ENCODE peak calls at places on chromosomes 13 and 19, in four cellular contexts. Q is fibroblast of lung, E is right atrium auricular region, G is adipocyte. I is an unnamed sample.
A peak's percentile ranks its signal among the peaks of the same experiment; 100 is the strongest.

GRCh38 chr19:46466536-46467199 is 4.7 kb downstream of the PNMA8A start:
- DNase-seq in Q (peak; percentile 91), G (peak; percentile 87), E (no peak), I (no peak)

GRCh38 chr13:19681517-19681916 is 48.1 kb downstream of the MPHOSPH8 start:
- DNase-seq in Q (no peak), G (no peak), E (no peak), I (peak; percentile 10)

GRCh38 chr13:91767681-91768080 is 369.3 kb downstream of the GPC5 start:
- DNase-seq in G (no peak), Q (no peak), E (no peak), I (no peak)

GRCh38 chr19:33226550-33227241 is 1.0 kb upstream of the SLC7A10 start:
- DNase-seq in E (no peak), Q (peak; percentile 16), G (no peak), I (no peak)

GRCh38 chr13:71856548-71856947 is 10.5 kb downstream of the DACH1 start:
- DNase-seq in Q (no peak), E (no peak), G (no peak), I (no peak)

GRCh38 chr13:62847520-62847919 is 1431.9 kb upstream of the PCDH20 start:
- DNase-seq in Q (no peak), G (no peak), E (no peak), I (no peak)

GRCh38 chr13:61128850-61129645 is 286.6 kb downstream of the PCDH20 start:
- DNase-seq in G (no peak), E (no peak), Q (peak; percentile 37), I (no peak)

GRCh38 chr13:102401305-102401704 is 543 bp downstream of the FGF14 start:
- DNase-seq in E (no peak), G (no peak), Q (no peak), I (no peak)

GRCh38 chr13:66926851-66927524 is 303.1 kb downstream of the PCDH9 start:
- DNase-seq in Q (peak; percentile 10), E (no peak), G (peak; percentile 7), I (no peak)

GRCh38 chr13:30429721-30430694 is 7.7 kb downstream of the UBE2L5 start:
- DNase-seq in E (no peak), G (peak; percentile 83), Q (peak; percentile 95), I (no peak)

GRCh38 chr19:18745012-18745735 is 45.9 kb downstream of the COMP start:
- DNase-seq in Q (no peak), E (no peak), G (no peak), I (no peak)

GRCh38 chr13:51175001-51175400 is 47.2 kb upstream of the FAM124A start:
- DNase-seq in G (no peak), E (no peak), Q (no peak), I (no peak)

GRCh38 chr19:17671906-17672305 is 16.2 kb downstream of the UNC13A start:
- DNase-seq in G (peak; percentile 37), Q (peak; percentile 27), E (no peak), I (peak; percentile 40)

GRCh38 chr13:50513528-50513863 is 330.0 kb downstream of the DLEU7 start:
- DNase-seq in G (no peak), Q (no peak), E (no peak), I (no peak)

GRCh38 chr19:17078920-17079709 is 3.5 kb downstream of the MYO9B start:
- DNase-seq in G (no peak), Q (no peak), E (no peak), I (no peak)

GRCh38 chr19:33052352-33052972 is 12.2 kb downstream of the RHPN2 start:
- DNase-seq in G (peak; percentile 72), Q (peak; percentile 27), E (no peak), I (no peak)

GRCh38 chr19:17489392-17490030 is 19.2 kb downstream of the SLC27A1 start:
- DNase-seq in Q (no peak), E (no peak), G (no peak), I (no peak)

GRCh38 chr19:34503546-34504272 is 22.2 kb downstream of the WTIP start:
- DNase-seq in Q (no peak), G (no peak), E (peak; percentile 57), I (no peak)

GRCh38 chr19:44955500-44956439 is 590 bp downstream of the CLPTM1 start:
- DNase-seq in Q (peak; percentile 2), E (no peak), G (peak; percentile 24), I (no peak)

GRCh38 chr13:39020853-39021462 is 16.9 kb downstream of the PROSER1 start:
- DNase-seq in G (no peak), E (no peak), Q (no peak), I (no peak)

GRCh38 chr13:108915095-108915633 is 285.8 kb downstream of the MYO16 start:
- DNase-seq in E (no peak), G (peak; percentile 85), Q (peak; percentile 35), I (no peak)

GRCh38 chr19:55253842-55254624 is 4.8 kb downstream of the PPP6R1 start:
- DNase-seq in G (no peak), E (no peak), Q (no peak), I (peak; percentile 46)

GRCh38 chr13:113531041-113531873 is 40.7 kb upstream of the DCUN1D2 start:
- DNase-seq in E (no peak), G (no peak), Q (no peak), I (no peak)

GRCh38 chr13:110187501-110188161 is 119.3 kb downstream of the COL4A1 start:
- DNase-seq in G (peak; percentile 46), Q (peak; percentile 88), E (no peak), I (no peak)

GRCh38 chr13:77139311-77139710 is 112.4 kb upstream of the FBXL3 start:
- DNase-seq in E (no peak), G (peak; percentile 29), Q (peak; percentile 53), I (no peak)

GRCh38 chr13:22198656-22199217 is 527.9 kb downstream of the FGF9 start:
- DNase-seq in Q (no peak), G (no peak), E (no peak), I (no peak)

GRCh38 chr13:104450006-104450405 is 1383.8 kb upstream of the SLC10A2 start:
- DNase-seq in Q (no peak), E (no peak), G (no peak), I (no peak)

GRCh38 chr19:5824791-5825577 is 14.5 kb downstream of the FUT6 start:
- DNase-seq in Q (no peak), E (no peak), G (no peak), I (no peak)

GRCh38 chr13:105334211-105334610 is 1201.3 kb downstream of the EFNB2 start:
- DNase-seq in E (no peak), Q (peak; percentile 88), G (peak; percentile 73), I (no peak)

GRCh38 chr19:4722671-4723464 is 774 bp downstream of the DPP9 start:
- DNase-seq in E (no peak), G (peak; percentile 74), Q (peak; percentile 73), I (no peak)

GRCh38 chr13:65468628-65469027 is 1761.5 kb downstream of the PCDH9 start:
- DNase-seq in G (peak; percentile 50), Q (peak; percentile 76), E (no peak), I (no peak)

GRCh38 chr19:13010992-13011652 is 15.8 kb downstream of the NFIX start:
- DNase-seq in G (no peak), E (no peak), Q (no peak), I (no peak)
- H3K4me3 ChIP-seq in G (no peak overlapping the region), E (no peak overlapping the region), Q (no peak overlapping the region), I (no peak overlapping the region)

DNA sequence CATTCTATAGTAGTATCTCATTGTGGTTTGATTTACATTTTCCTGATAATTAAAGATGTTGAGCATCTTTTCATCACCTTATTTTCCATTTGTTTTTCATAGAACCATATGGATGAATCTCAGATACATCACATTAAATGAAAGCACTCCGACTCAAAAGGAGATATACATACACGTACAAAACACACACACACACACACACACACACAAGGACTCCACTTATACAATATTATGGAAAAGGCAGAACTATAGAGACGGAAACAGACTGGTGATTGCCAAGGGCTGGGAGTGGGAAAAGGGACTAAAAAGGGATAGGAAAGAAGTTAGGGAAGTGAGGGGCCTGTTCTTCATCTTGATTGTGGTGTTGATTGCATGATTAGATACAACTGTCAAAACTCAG is 24.3 kb downstream of the ZNF585A start:
- DNase-seq in Q (no peak), G (no peak), E (no peak), I (no peak)
- H3K9me3 ChIP-seq in Q (no peaks in the 10 kb centered on the region), G (peaks cover 96% of the 10 kb centered on the region), E (peaks cover 98% of the 10 kb centered on the region), I (peaks cover 70% of the 10 kb centered on the region)

GRCh38 chr19:41355035-41355434 is 1.3 kb upstream of the TGFB1 start:
- DNase-seq in Q (no peak), G (no peak), E (no peak), I (no peak)

GRCh38 chr19:41355802-41356201 is 2.1 kb upstream of the TGFB1 start:
- DNase-seq in G (no peak), E (no peak), Q (no peak), I (no peak)

GRCh38 chr19:41352609-41353465 is 885 bp downstream of the TGFB1 start:
- DNase-seq in Q (peak; percentile 44), G (peak; percentile 79), E (peak; percentile 73), I (peak; percentile 72)

GRCh38 chr19:41353466-41354342 is at the start of gene TGFB1:
- DNase-seq in Q (peak; percentile 85), G (peak; percentile 96), E (peak; percentile 88), I (peak; percentile 93)

DNA sequence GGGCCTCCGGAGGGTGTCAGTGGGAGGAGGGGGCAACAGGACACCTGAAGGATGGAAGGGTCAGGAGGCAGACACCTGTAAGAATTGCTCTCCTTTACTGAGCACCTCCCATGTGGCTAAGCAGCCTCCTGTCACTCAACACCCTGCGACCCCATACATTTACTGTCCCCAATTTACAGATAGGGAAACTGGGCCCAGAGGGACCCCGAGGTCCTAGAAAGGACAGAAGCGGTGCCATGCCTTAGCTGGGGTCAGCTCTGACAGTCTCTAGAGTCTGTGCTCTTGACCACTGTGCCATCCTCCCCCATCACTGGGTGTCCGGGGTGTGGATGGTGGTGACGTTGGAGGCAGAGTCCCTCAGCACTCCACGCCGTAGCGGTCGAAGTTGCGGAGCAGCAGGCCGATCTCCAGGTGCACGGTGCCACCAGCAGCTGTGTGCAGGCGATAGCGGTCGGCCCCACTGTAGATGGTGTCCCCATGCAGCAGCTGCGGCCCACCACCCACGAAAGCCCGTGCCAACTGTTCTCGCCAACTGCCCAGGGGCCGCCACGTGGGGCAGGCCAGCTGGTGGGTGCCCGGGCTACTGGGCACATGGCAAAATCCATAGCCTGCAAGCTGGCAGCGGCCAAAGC is 737 bp upstream of the TGFB1 start:
- DNase-seq in Q (no peak), E (no peak), G (no peak), I (no peak)
- H3K4me3 ChIP-seq in Q (peak overlapping the region; percentile 88), E (peak overlapping the region; percentile 84), G (peak overlapping the region; percentile 72), I (peak overlapping the region; percentile 26)

GRCh38 chr19:28289294-28290063 is 923.5 kb downstream of the UQCRFS1 start:
- DNase-seq in E (no peak), Q (peak; percentile 77), G (peak; percentile 1), I (no peak)
- H3K9me3 ChIP-seq in E (no peaks in the 10 kb centered on the region), Q (no peaks in the 10 kb centered on the region), G (peaks cover 10% of the 10 kb centered on the region), I (no peaks in the 10 kb centered on the region)

DNA sequence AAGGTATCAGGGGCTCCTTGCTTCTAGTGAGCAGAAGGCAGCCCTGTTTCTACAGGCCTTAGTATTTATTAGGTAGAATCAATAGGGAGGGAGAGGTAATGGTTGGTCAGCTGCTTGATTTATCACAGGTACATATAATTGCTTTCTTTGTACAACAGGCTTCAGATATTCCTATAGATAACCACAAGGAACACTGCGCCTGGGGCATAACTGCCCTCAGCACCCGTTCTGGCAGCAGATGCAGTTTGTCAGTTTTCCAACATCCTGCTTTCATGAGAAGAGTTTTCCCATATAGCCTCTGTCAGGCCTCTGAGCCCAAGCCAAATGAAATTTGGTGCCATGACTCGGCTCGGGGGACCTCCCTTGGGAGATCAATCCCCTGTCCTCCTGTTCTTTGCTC is 12.4 kb upstream of the ZNF486 start:
- DNase-seq in G (no peak), Q (no peak), E (no peak), I (no peak)
- H3K4me3 ChIP-seq in G (no peak overlapping the region), Q (no peak overlapping the region), E (no peak overlapping the region), I (no peak overlapping the region)

GRCh38 chr19:52710538-52710937 is 24.3 kb downstream of the ZNF611 start:
- DNase-seq in Q (no peak), G (no peak), E (no peak), I (no peak)
- H3K9me3 ChIP-seq in Q (peaks cover 2% of the 10 kb centered on the region), G (peaks cover 28% of the 10 kb centered on the region), E (peaks cover 6% of the 10 kb centered on the region), I (peaks cover 44% of the 10 kb centered on the region)

I was measured in CD4-positive, CD25-positive, alpha-beta regulatory T cell.